ENCODE peak calls at places on chromosomes 1 and 21, in four cellular contexts. S is body of pancreas, M is RCC 7860, F is non-pigmented ciliary epithelial cell. K is an unnamed sample.
A peak's percentile ranks its signal among the peaks of the same experiment; 100 is the strongest.

GRCh38 chr1:7940745-7941436 is at the start of gene TNFRSF9:
- DNase-seq in M (peak; percentile 85), F (peak; percentile 14), S (no peak), K (no peak)

GRCh38 chr21:22561946-22562345 is 1563.7 kb downstream of the NCAM2 start:
- DNase-seq in F (no peak), S (no peak), M (no peak), K (no peak)

GRCh38 chr1:108801101-108801500 is 54.6 kb downstream of the STXBP3 start:
- DNase-seq in F (no peak), S (no peak), M (no peak), K (no peak)

GRCh38 chr21:44712203-44713028 is 1.0 kb upstream of the TSPEAR start:
- DNase-seq in F (no peak), M (no peak), S (no peak), K (no peak)

GRCh38 chr1:54980528-54981241 is at the start of gene TMEM61:
- DNase-seq in F (no peak), M (no peak), S (peak; percentile 67), K (peak; percentile 53)

GRCh38 chr1:161021168-161021958 is 411 bp upstream of the F11R start:
- DNase-seq in S (peak; percentile 99), M (peak; percentile 76), F (no peak), K (peak; percentile 97)

GRCh38 chr1:9340864-9341263 is 48.2 kb downstream of the SPSB1 start:
- DNase-seq in F (no peak), S (no peak), M (no peak), K (no peak)

GRCh38 chr1:12798911-12799310 is 7.7 kb downstream of the PRAMEF1 start:
- DNase-seq in F (no peak), S (no peak), M (no peak), K (no peak)

GRCh38 chr1:240207073-240207709 is 115.5 kb downstream of the FMN2 start:
- DNase-seq in M (no peak), F (no peak), S (no peak), K (no peak)

GRCh38 chr1:45677751-45678245 is 8.5 kb downstream of the GPBP1L1 start:
- DNase-seq in M (no peak), S (no peak), F (no peak), K (no peak)

GRCh38 chr1:11488966-11489625 is 10.1 kb downstream of the DISP3 start:
- DNase-seq in S (no peak), M (no peak), F (no peak), K (no peak)

GRCh38 chr1:158087320-158087927 is 93.3 kb upstream of the CD1D start:
- DNase-seq in S (peak; percentile 55), F (peak; percentile 41), M (peak; percentile 68), K (peak; percentile 40)

GRCh38 chr21:42461881-42462877 is 33.8 kb downstream of the RSPH1 start:
- DNase-seq in S (peak; percentile 61), M (no peak), F (no peak), K (peak; percentile 67)